ENCODE peak calls at places on chromosomes 16 and 17, in four cellular contexts. D, G, X and I are unnamed samples.
A peak's percentile ranks its signal among the peaks of the same experiment; 100 is the strongest.

GRCh38 chr16:19393226-19394074 is 24.2 kb upstream of the TMC5 start:
- DNase-seq in X (no peak), D (no peak), G (peak; percentile 87), I (peak; percentile 70)

GRCh38 chr17:29061036-29061435 is 18.1 kb downstream of the PIPOX start:
- DNase-seq in G (no peak), X (no peak), D (no peak), I (no peak)

GRCh38 chr17:10117581-10118001 is 80.8 kb downstream of the GAS7 start:
- DNase-seq in G (no peak), X (peak; percentile 89), D (no peak), I (no peak)

GRCh38 chr17:80261159-80261894 is 675 bp downstream of the RNF213 start:
- DNase-seq in D (peak; percentile 72), X (peak; percentile 96), G (peak; percentile 29), I (no peak)

GRCh38 chr17:622356-622755 is 92.3 kb downstream of the VPS53 start:
- DNase-seq in D (no peak), G (peak; percentile 88), X (no peak), I (peak; percentile 31)

GRCh38 chr17:81135503-81136283 is 29.6 kb upstream of the PVALEF start:
- DNase-seq in D (no peak), G (no peak), X (no peak), I (no peak)

GRCh38 chr16:46822270-46822669 is 8.7 kb downstream of the C16orf87 start:
- DNase-seq in X (no peak), G (peak; percentile 93), D (no peak), I (no peak)

GRCh38 chr16:85146922-85147651 is 34.8 kb upstream of the CIBAR2 start:
- DNase-seq in G (no peak), D (no peak), X (no peak), I (no peak)

GRCh38 chr17:8964801-8965393 is 610 bp downstream of the PIK3R5 start:
- DNase-seq in D (no peak), G (no peak), X (no peak), I (no peak)

GRCh38 chr16:72066747-72067146 is 3.7 kb downstream of the HPR start:
- DNase-seq in D (no peak), X (no peak), G (peak; percentile 23), I (no peak)

GRCh38 chr17:38598536-38598935 is 7.2 kb downstream of the SRCIN1 start:
- DNase-seq in D (no peak), G (peak; percentile 79), X (peak; percentile 99), I (peak; percentile 34)

GRCh38 chr16:53087101-53087500 is 32.3 kb downstream of the CHD9 start:
- DNase-seq in X (peak; percentile 66), G (peak; percentile 58), D (no peak), I (no peak)

GRCh38 chr17:50560931-50561750 is 626 bp downstream of the CACNA1G start:
- DNase-seq in D (no peak), X (peak; percentile 84), G (no peak), I (no peak)

GRCh38 chr17:73291260-73291801 is 20.5 kb downstream of the CDC42EP4 start:
- DNase-seq in D (peak; percentile 66), X (no peak), G (peak; percentile 93), I (peak; percentile 70)

GRCh38 chr17:81865358-81865732 is 5.0 kb upstream of the P4HB start:
- DNase-seq in D (no peak), G (no peak), X (no peak), I (no peak)

GRCh38 chr17:45942284-45942683 is 47.9 kb downstream of the MAPT start:
- DNase-seq in G (no peak), X (no peak), D (peak; percentile 43), I (no peak)

GRCh38 chr16:50539822-50540710 is 8.1 kb upstream of the NKD1 start:
- DNase-seq in X (peak; percentile 76), G (no peak), D (no peak), I (no peak)

GRCh38 chr17:66764559-66764958 is 70.4 kb upstream of the CACNG5 start:
- DNase-seq in X (no peak), D (no peak), G (no peak), I (no peak)

GRCh38 chr17:67624886-67625656 is 92.7 kb upstream of the NOL11 start:
- DNase-seq in D (no peak), G (no peak), X (no peak), I (no peak)

GRCh38 chr17:44779211-44780025 is 20.6 kb downstream of the ADAM11 start:
- DNase-seq in D (peak; percentile 78), G (peak; percentile 69), X (peak; percentile 96), I (no peak)

GRCh38 chr16:88738167-88739084 is 32.1 kb downstream of the CTU2 start:
- DNase-seq in G (no peak), D (no peak), X (no peak), I (no peak)

GRCh38 chr17:54256530-54256929 is 433.8 kb downstream of the KIF2B start:
- DNase-seq in G (no peak), D (no peak), X (peak; percentile 81), I (no peak)

GRCh38 chr16:71357681-71358080 is 842 bp upstream of the CALB2 start:
- DNase-seq in D (no peak), X (peak; percentile 62), G (no peak), I (no peak)

GRCh38 chr16:11126389-11127072 is 129.5 kb downstream of the SOCS1 start:
- DNase-seq in X (no peak), D (no peak), G (no peak), I (no peak)

GRCh38 chr16:84616515-84616914 is 1.4 kb downstream of the COTL1 start:
- DNase-seq in G (no peak), D (no peak), X (no peak), I (no peak)

GRCh38 chr17:72199256-72199655 is 78.4 kb downstream of the SOX9 start:
- DNase-seq in D (no peak), X (no peak), G (no peak), I (no peak)

GRCh38 chr17:37701424-37702020 is 43.3 kb downstream of the HNF1B start:
- DNase-seq in X (peak; percentile 87), D (peak; percentile 30), G (no peak), I (no peak)

GRCh38 chr17:80990921-80991644 is 558 bp upstream of the CHMP6 start:
- DNase-seq in G (no peak), D (no peak), X (peak; percentile 59), I (no peak)

GRCh38 chr16:23496826-23497542 is 13.3 kb downstream of the GGA2 start:
- DNase-seq in D (peak; percentile 56), G (no peak), X (no peak), I (peak; percentile 54)

DNA sequence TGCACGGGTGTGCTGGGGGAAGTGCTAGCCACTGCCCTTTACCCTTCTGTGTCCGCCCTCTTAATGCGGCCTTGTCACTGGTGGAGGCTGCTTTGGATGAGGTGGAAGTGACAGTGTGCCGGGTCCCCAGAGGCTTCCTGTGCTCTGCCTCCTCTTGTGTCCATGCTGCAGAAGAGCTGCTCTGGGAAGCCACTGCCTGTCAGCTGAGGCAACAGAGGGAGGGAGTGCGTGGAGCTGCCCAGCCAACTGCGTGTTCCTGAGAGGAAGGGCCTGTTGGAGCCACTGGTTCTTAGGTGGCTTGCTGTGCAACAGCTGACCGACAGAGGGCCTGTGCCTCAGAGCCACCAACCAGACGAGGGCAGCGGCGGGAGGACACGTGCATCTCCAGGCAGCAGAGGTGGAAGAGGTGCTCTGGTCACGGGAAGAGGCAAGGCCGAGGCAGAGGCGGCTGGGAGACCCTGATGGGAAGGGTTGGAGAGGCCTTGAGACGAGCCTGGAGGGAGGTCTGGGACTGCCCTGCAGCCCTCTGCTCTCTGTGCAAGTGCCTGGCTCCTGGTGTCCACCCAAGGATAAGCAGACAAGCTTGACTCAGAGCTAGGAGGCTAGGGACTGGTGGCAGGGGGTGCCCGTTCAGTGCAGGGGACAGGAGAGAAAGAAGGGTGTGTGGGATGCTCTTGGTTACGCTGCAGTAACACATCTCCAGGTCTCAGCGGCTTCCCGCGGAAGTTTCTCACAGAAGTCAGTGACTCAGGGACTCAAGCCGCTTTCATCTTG is 25.4 kb downstream of the B9D1 start:
- DNase-seq in D (peak; percentile 19), X (peak; percentile 91), G (peak; percentile 20), I (no peak)
- TF ChIP-seq CTCF in D (peak; percentile 89), X (peak; percentile 57), G (peak; percentile 55), I (no peak)

DNA sequence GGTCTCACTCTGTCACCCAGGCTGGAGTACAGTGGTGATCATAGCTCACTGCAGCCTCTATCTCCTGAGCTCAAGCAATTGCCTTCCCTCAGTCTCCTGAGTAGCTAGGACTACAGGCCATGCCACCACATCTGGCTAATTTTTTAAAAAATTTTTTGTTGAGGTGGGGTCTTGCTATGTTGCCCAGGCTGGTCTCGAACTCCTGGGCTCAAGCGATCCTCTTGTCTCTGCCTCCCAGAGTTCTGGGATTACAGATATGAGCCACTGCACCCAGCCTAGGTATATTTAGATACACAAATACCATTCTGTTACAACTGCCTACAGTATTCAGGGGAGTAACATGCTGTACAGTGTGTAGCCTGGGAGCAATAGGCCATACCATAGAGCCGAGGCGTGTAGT is 14.3 kb downstream of the POLR3E start:
- DNase-seq in X (no peak), G (no peak), D (no peak), I (no peak)
- H3K36me3 ChIP-seq in X (peaks cover 69% of the 10 kb centered on the region), G (peaks cover 24% of the 10 kb centered on the region), D (peaks cover 73% of the 10 kb centered on the region), I (peaks cover 2% of the 10 kb centered on the region)

GRCh38 chr16:68083861-68084503 is 1.2 kb upstream of the NFATC3 start:
- DNase-seq in G (peak; percentile 46), X (no peak), D (no peak), I (no peak)
- TF ChIP-seq CTCF in G (no peak), X (peak; percentile 32), D (no peak), I (no peak)

GRCh38 chr16:87708181-87708580 is 57.6 kb downstream of the KLHDC4 start:
- DNase-seq in G (no peak), X (no peak), D (no peak), I (no peak)
- H3K36me3 ChIP-seq in G (peaks cover 2% of the 10 kb centered on the region), X (peaks cover 25% of the 10 kb centered on the region), D (peaks cover 24% of the 10 kb centered on the region), I (no peaks in the 10 kb centered on the region)

GRCh38 chr16:63720848-63721247 is 1401.0 kb downstream of the CDH11 start:
- DNase-seq in G (no peak), D (no peak), X (no peak), I (no peak)
- TF ChIP-seq CTCF in G (no peak), D (no peak), X (peak; percentile 64), I (no peak)

GRCh38 chr17:17815062-17815406 is 21.8 kb downstream of the SREBF1 start:
- DNase-seq in G (no peak), D (no peak), X (no peak), I (no peak)

GRCh38 chr17:17816240-17816814 is 20.5 kb downstream of the SREBF1 start:
- DNase-seq in G (no peak), X (no peak), D (no peak), I (no peak)

GRCh38 chr17:17814162-17815061 is 22.4 kb downstream of the SREBF1 start:
- DNase-seq in D (no peak), G (no peak), X (no peak), I (no peak)

GRCh38 chr17:17816831-17817551 is 19.8 kb downstream of the SREBF1 start:
- DNase-seq in X (no peak), D (no peak), G (no peak), I (no peak)

DNA sequence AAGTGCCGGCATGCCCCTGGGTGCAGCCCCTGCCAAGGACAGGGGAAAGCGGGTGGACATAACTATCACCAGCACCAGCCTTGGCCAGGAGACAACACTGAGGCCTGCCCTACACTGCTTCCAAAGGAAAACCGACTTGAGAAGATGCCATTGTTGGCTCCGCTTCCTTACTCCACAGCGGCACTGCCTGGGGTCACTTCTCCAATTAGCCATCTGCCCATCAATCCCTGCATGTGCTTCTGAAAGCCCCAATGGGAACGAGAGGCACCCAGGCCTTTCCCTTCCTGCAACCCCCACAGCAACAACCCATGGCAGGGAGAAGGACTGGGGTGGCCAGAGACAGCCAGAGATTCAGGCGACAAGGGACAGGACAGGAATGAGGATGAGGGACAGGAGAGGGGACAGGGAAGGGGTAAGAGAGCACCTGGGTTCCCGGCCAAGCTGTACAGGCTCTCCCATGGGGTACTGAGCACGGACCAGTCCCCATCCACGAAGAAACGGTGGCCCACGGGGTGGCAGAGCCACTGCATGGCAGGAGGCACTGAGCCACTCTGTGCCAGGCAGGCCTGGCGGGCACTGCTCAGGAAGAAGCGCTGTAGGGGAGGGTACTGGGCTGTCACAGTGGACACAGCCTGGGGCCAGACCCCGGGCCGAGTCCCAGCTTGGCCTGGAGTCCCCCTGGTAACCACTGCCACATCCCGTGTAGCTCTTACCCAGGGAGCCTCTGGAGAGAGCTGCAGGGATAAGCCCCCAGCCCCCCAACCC is 21.2 kb downstream of the SREBF1 start:
- DNase-seq in G (no peak), X (no peak), D (no peak), I (no peak)
- H3K36me3 ChIP-seq in G (peaks cover 55% of the 10 kb centered on the region), X (peaks cover 44% of the 10 kb centered on the region), D (peaks cover 80% of the 10 kb centered on the region), I (peaks cover 9% of the 10 kb centered on the region)